ENCODE peak calls at places on chromosomes 7 and 10, in six cellular contexts. One of them, this sample, is unnamed.

GRCh38 chr10:16470747-16471146 is 33.9 kb downstream of the PTER start:
- DNase-seq in HepG2: no peak
- DNase-seq in esophagus squamous epithelium: no peak
- DNase-seq in iris pigment epithelial cell: no peak
- DNase-seq in activated CD4-positive, alpha-beta memory T cell treated with anti-CD3 and anti-CD28 coated beads for 36 hours: peak; percentile 52
- DNase-seq in psoas muscle: no peak
- DNase-seq in this sample: no peak

GRCh38 chr7:143368387-143368786 is 5.9 kb upstream of the FAM131B start:
- DNase-seq in HepG2: no peak
- DNase-seq in esophagus squamous epithelium: no peak
- DNase-seq in iris pigment epithelial cell: no peak
- DNase-seq in activated CD4-positive, alpha-beta memory T cell treated with anti-CD3 and anti-CD28 coated beads for 36 hours: no peak
- DNase-seq in psoas muscle: no peak
- DNase-seq in this sample: no peak

GRCh38 chr7:30162133-30162532 is 27.3 kb downstream of the MTURN start:
- DNase-seq in HepG2: no peak
- DNase-seq in esophagus squamous epithelium: no peak
- DNase-seq in iris pigment epithelial cell: no peak
- DNase-seq in activated CD4-positive, alpha-beta memory T cell treated with anti-CD3 and anti-CD28 coated beads for 36 hours: no peak
- DNase-seq in psoas muscle: no peak
- DNase-seq in this sample: no peak

GRCh38 chr10:20415684-20416083 is 481.4 kb downstream of the NEBL start:
- DNase-seq in HepG2: no peak
- DNase-seq in esophagus squamous epithelium: no peak
- DNase-seq in iris pigment epithelial cell: peak; percentile 18
- DNase-seq in activated CD4-positive, alpha-beta memory T cell treated with anti-CD3 and anti-CD28 coated beads for 36 hours: no peak
- DNase-seq in psoas muscle: no peak
- DNase-seq in this sample: no peak

GRCh38 chr7:45031829-45032228 is 31.8 kb downstream of the CCM2 start:
- DNase-seq in HepG2: peak; percentile 56
- DNase-seq in esophagus squamous epithelium: no peak
- DNase-seq in iris pigment epithelial cell: no peak
- DNase-seq in activated CD4-positive, alpha-beta memory T cell treated with anti-CD3 and anti-CD28 coated beads for 36 hours: no peak
- DNase-seq in psoas muscle: no peak
- DNase-seq in this sample: no peak

GRCh38 chr7:7789551-7789988 is 71.2 kb upstream of the RPA3 start:
- DNase-seq in HepG2: no peak
- DNase-seq in esophagus squamous epithelium: no peak
- DNase-seq in iris pigment epithelial cell: no peak
- DNase-seq in activated CD4-positive, alpha-beta memory T cell treated with anti-CD3 and anti-CD28 coated beads for 36 hours: no peak
- DNase-seq in psoas muscle: no peak
- DNase-seq in this sample: no peak

GRCh38 chr10:102656791-102657371 is 12.6 kb downstream of the TRIM8 start:
- DNase-seq in HepG2: no peak
- DNase-seq in esophagus squamous epithelium: no peak
- DNase-seq in iris pigment epithelial cell: no peak
- DNase-seq in activated CD4-positive, alpha-beta memory T cell treated with anti-CD3 and anti-CD28 coated beads for 36 hours: no peak
- DNase-seq in psoas muscle: peak; percentile 52
- DNase-seq in this sample: no peak

GRCh38 chr10:113474756-113475155 is 78.1 kb upstream of the HABP2 start:
- DNase-seq in HepG2: no peak
- DNase-seq in esophagus squamous epithelium: no peak
- DNase-seq in iris pigment epithelial cell: no peak
- DNase-seq in activated CD4-positive, alpha-beta memory T cell treated with anti-CD3 and anti-CD28 coated beads for 36 hours: no peak
- DNase-seq in psoas muscle: no peak
- DNase-seq in this sample: peak; percentile 33

GRCh38 chr10:97134983-97135382 is 50.8 kb downstream of the SLIT1 start:
- DNase-seq in HepG2: no peak
- DNase-seq in esophagus squamous epithelium: no peak
- DNase-seq in iris pigment epithelial cell: no peak
- DNase-seq in activated CD4-positive, alpha-beta memory T cell treated with anti-CD3 and anti-CD28 coated beads for 36 hours: no peak
- DNase-seq in psoas muscle: no peak
- DNase-seq in this sample: no peak

GRCh38 chr7:101128040-101128834 is 1.3 kb downstream of the SERPINE1 start:
- DNase-seq in HepG2: no peak
- DNase-seq in esophagus squamous epithelium: no peak
- DNase-seq in iris pigment epithelial cell: peak; percentile 70
- DNase-seq in activated CD4-positive, alpha-beta memory T cell treated with anti-CD3 and anti-CD28 coated beads for 36 hours: no peak
- DNase-seq in psoas muscle: no peak
- DNase-seq in this sample: no peak

GRCh38 chr10:126455766-126456425 is 67.6 kb upstream of the ADAM12 start:
- DNase-seq in HepG2: no peak
- DNase-seq in esophagus squamous epithelium: no peak
- DNase-seq in iris pigment epithelial cell: no peak
- DNase-seq in activated CD4-positive, alpha-beta memory T cell treated with anti-CD3 and anti-CD28 coated beads for 36 hours: no peak
- DNase-seq in psoas muscle: no peak
- DNase-seq in this sample: peak; percentile 38

GRCh38 chr7:51324206-51324884 is 7.7 kb upstream of the COBL start:
- DNase-seq in HepG2: no peak
- DNase-seq in esophagus squamous epithelium: no peak
- DNase-seq in iris pigment epithelial cell: peak; percentile 34
- DNase-seq in activated CD4-positive, alpha-beta memory T cell treated with anti-CD3 and anti-CD28 coated beads for 36 hours: no peak
- DNase-seq in psoas muscle: no peak
- DNase-seq in this sample: peak; percentile 5

GRCh38 chr7:77353407-77353721 is 62.8 kb downstream of the GSAP start:
- DNase-seq in HepG2: no peak
- DNase-seq in esophagus squamous epithelium: no peak
- DNase-seq in iris pigment epithelial cell: no peak
- DNase-seq in activated CD4-positive, alpha-beta memory T cell treated with anti-CD3 and anti-CD28 coated beads for 36 hours: no peak
- DNase-seq in psoas muscle: no peak
- DNase-seq in this sample: peak; percentile 23

GRCh38 chr7:90958669-90959068 is 305.6 kb upstream of the FZD1 start:
- DNase-seq in HepG2: no peak
- DNase-seq in esophagus squamous epithelium: no peak
- DNase-seq in iris pigment epithelial cell: peak; percentile 92
- DNase-seq in activated CD4-positive, alpha-beta memory T cell treated with anti-CD3 and anti-CD28 coated beads for 36 hours: no peak
- DNase-seq in psoas muscle: no peak
- DNase-seq in this sample: peak; percentile 71

GRCh38 chr7:77450613-77451012 is 34.5 kb upstream of the GSAP start:
- DNase-seq in HepG2: peak; percentile 78
- DNase-seq in esophagus squamous epithelium: no peak
- DNase-seq in iris pigment epithelial cell: no peak
- DNase-seq in activated CD4-positive, alpha-beta memory T cell treated with anti-CD3 and anti-CD28 coated beads for 36 hours: no peak
- DNase-seq in psoas muscle: no peak
- DNase-seq in this sample: no peak

GRCh38 chr10:126722726-126723125 is 52.2 kb upstream of the C10orf90 start:
- DNase-seq in HepG2: no peak
- DNase-seq in esophagus squamous epithelium: no peak
- DNase-seq in iris pigment epithelial cell: no peak
- DNase-seq in activated CD4-positive, alpha-beta memory T cell treated with anti-CD3 and anti-CD28 coated beads for 36 hours: no peak
- DNase-seq in psoas muscle: no peak
- DNase-seq in this sample: no peak